ENCODE peak calls at places on chromosomes 3 and 15, in eight cellular contexts. O is sciatic nerve; A is activated CD4-positive, CD25-positive, alpha-beta regulatory T cell treated with anti-CD3 and anti-CD28 coated beads, Interleukin-2, amount 50 U/mL, for 24 hours; E is left cardiac atrium; S is heart left ventricle; W is RWPE2; F is natural killer cell; K is T-cell. H is an unnamed sample.

GRCh38 chr15:39096608-39097007 is 484.3 kb upstream of the THBS1 start:
- ATAC-seq in O (no peak), A (no peak), E (no peak), S (no peak), W (no peak), F (no peak), K (no peak), H (no peak)

GRCh38 chr15:55999635-56000034 is 6.2 kb upstream of the NEDD4 start:
- ATAC-seq in O (no peak), A (no peak), E (no peak), S (no peak), W (peak), F (no peak), K (no peak), H (no peak)

GRCh38 chr3:44984335-44984734 is 8.3 kb downstream of the EXOSC7 start:
- ATAC-seq in O (no peak), A (no peak), E (no peak), S (no peak), W (no peak), F (peak), K (peak), H (no peak)

GRCh38 chr15:57651445-57651844 is 55.1 kb upstream of the POLR2M start:
- ATAC-seq in O (peak), A (no peak), E (peak), S (peak), W (no peak), F (no peak), K (no peak), H (no peak)

GRCh38 chr3:37922721-37923575 is 61.3 kb downstream of the CTDSPL start:
- ATAC-seq in O (peak), A (no peak), E (peak), S (peak), W (peak), F (peak), K (no peak), H (peak)

GRCh38 chr3:31491660-31492059 is 41.1 kb upstream of the STT3B start:
- ATAC-seq in O (no peak), A (no peak), E (no peak), S (no peak), W (no peak), F (no peak), K (no peak), H (no peak)

GRCh38 chr3:125043599-125044151 is 12.1 kb downstream of the HEG1 start:
- ATAC-seq in O (peak), A (no peak), E (peak), S (peak), W (no peak), F (no peak), K (no peak), H (no peak)

GRCh38 chr3:107068980-107069379 is 308.3 kb upstream of the CCDC54 start:
- ATAC-seq in O (peak), A (no peak), E (no peak), S (peak), W (peak), F (no peak), K (no peak), H (peak)

GRCh38 chr3:166190360-166190759 is 353.1 kb upstream of the BCHE start:
- ATAC-seq in O (no peak), A (no peak), E (no peak), S (no peak), W (peak), F (no peak), K (no peak), H (no peak)

GRCh38 chr3:24119321-24119751 is 174.2 kb downstream of the NR1D2 start:
- ATAC-seq in O (no peak), A (no peak), E (no peak), S (no peak), W (peak), F (no peak), K (no peak), H (peak)

GRCh38 chr3:29972594-29972993 is 633.8 kb upstream of the TGFBR2 start:
- ATAC-seq in O (peak), A (no peak), E (peak), S (no peak), W (no peak), F (no peak), K (no peak), H (no peak)

GRCh38 chr15:74390552-74391288 is 23.3 kb upstream of the CYP11A1 start:
- ATAC-seq in O (no peak), A (no peak), E (no peak), S (no peak), W (no peak), F (peak), K (no peak), H (no peak)

GRCh38 chr3:101862453-101863165 is 13.3 kb downstream of the NFKBIZ start:
- ATAC-seq in O (no peak), A (no peak), E (no peak), S (peak), W (peak), F (peak), K (peak), H (peak)

GRCh38 chr3:64796597-64796996 is 108.8 kb upstream of the ADAMTS9 start:
- ATAC-seq in O (no peak), A (no peak), E (no peak), S (peak), W (peak), F (no peak), K (no peak), H (no peak)

GRCh38 chr3:197809356-197810020 is 18.4 kb downstream of the LRCH3 start:
- ATAC-seq in O (peak), A (no peak), E (peak), S (peak), W (no peak), F (no peak), K (no peak), H (peak)

GRCh38 chr15:79897701-79898113 is 893 bp upstream of the MTHFS start:
- ATAC-seq in O (no peak), A (peak), E (no peak), S (no peak), W (no peak), F (no peak), K (no peak), H (no peak)

GRCh38 chr15:76336254-76337046 is at the start of gene ISL2:
- ATAC-seq in O (peak), A (peak), E (no peak), S (peak), W (peak), F (peak), K (no peak), H (peak)

GRCh38 chr3:11245827-11246662 is 26.2 kb upstream of the ATG7 start:
- ATAC-seq in O (peak), A (no peak), E (no peak), S (no peak), W (peak), F (no peak), K (no peak), H (peak)

GRCh38 chr3:2993719-2994118 is 116.5 kb downstream of the IL5RA start:
- ATAC-seq in O (peak), A (no peak), E (no peak), S (no peak), W (no peak), F (no peak), K (no peak), H (no peak)

GRCh38 chr3:154105218-154105975 is 15.8 kb upstream of the ARHGEF26 start:
- ATAC-seq in O (no peak), A (no peak), E (no peak), S (no peak), W (no peak), F (no peak), K (no peak), H (no peak)

GRCh38 chr3:197508924-197509775 is 46.6 kb downstream of the BDH1 start:
- ATAC-seq in O (peak), A (no peak), E (no peak), S (no peak), W (no peak), F (no peak), K (no peak), H (no peak)

GRCh38 chr3:187935623-187936156 is 190.4 kb upstream of the BCL6 start:
- ATAC-seq in O (peak), A (peak), E (peak), S (peak), W (no peak), F (peak), K (peak), H (no peak)

GRCh38 chr3:152713989-152714388 is 120.9 kb upstream of the P2RY1 start:
- ATAC-seq in O (no peak), A (no peak), E (no peak), S (no peak), W (no peak), F (no peak), K (no peak), H (no peak)

GRCh38 chr3:173028351-173028750 is 112.7 kb downstream of the SPATA16 start:
- ATAC-seq in O (no peak), A (no peak), E (no peak), S (no peak), W (no peak), F (no peak), K (no peak), H (no peak)

GRCh38 chr15:70566047-70566835 is 197.1 kb downstream of the UACA start:
- ATAC-seq in O (no peak), A (no peak), E (no peak), S (peak), W (no peak), F (no peak), K (no peak), H (no peak)

GRCh38 chr3:48934333-48934991 is 15.8 kb downstream of the ARIH2 start:
- ATAC-seq in O (no peak), A (no peak), E (peak), S (peak), W (no peak), F (no peak), K (no peak), H (no peak)

GRCh38 chr3:16240229-16241023 is 24.3 kb downstream of the DPH3 start:
- ATAC-seq in O (peak), A (peak), E (no peak), S (no peak), W (peak), F (no peak), K (no peak), H (peak)